ENCODE peak calls at places on chromosomes 5 and 9, in seven cellular contexts. L, W, O, K, J, B and E are unnamed samples.

GRCh38 chr5:150734579-150735384 is 24.0 kb downstream of the DCTN4 start:
- DNase-seq in O (no peak), K (no peak), W (no peak), J (no peak), B (no peak), L (no peak), E (no peak)

GRCh38 chr9:764105-764524 is 77.4 kb upstream of the DMRT1 start:
- DNase-seq in W (peak; percentile 90), J (peak; percentile 81), L (no peak), O (peak; percentile 44), B (peak; percentile 61), K (peak; percentile 90), E (no peak)

GRCh38 chr5:43203373-43203772 is 11.3 kb downstream of the NIM1K start:
- DNase-seq in O (no peak), J (no peak), L (no peak), B (no peak), W (no peak), K (no peak), E (no peak)

GRCh38 chr5:55226027-55226933 is 835 bp downstream of the MCIDAS start:
- DNase-seq in K (peak; percentile 83), W (peak; percentile 87), L (peak; percentile 75), J (no peak), B (peak; percentile 57), O (peak; percentile 82), E (peak; percentile 65)

GRCh38 chr9:76665458-76665857 is 98.8 kb upstream of the PCA3 start:
- DNase-seq in J (no peak), L (no peak), B (no peak), W (no peak), O (no peak), K (no peak), E (no peak)

GRCh38 chr5:180839935-180840334 is 21.1 kb downstream of the ZFP62 start:
- DNase-seq in L (no peak), J (no peak), K (no peak), O (no peak), B (no peak), W (no peak), E (no peak)

GRCh38 chr5:155069961-155070360 is 56.4 kb downstream of the KIF4B start:
- DNase-seq in L (no peak), W (no peak), O (no peak), B (no peak), K (no peak), J (no peak), E (no peak)

GRCh38 chr9:97475079-97475478 is 26.4 kb upstream of the TMOD1 start:
- DNase-seq in O (no peak), J (peak; percentile 14), K (no peak), B (no peak), W (no peak), L (no peak), E (no peak)

GRCh38 chr5:125049721-125050357 is 303.4 kb upstream of the ZNF608 start:
- DNase-seq in J (no peak), B (no peak), O (no peak), L (no peak), K (no peak), W (no peak), E (peak; percentile 55)

GRCh38 chr9:135547756-135548736 is 2.1 kb downstream of the OBP2A start:
- DNase-seq in L (no peak), K (no peak), W (no peak), B (no peak), O (no peak), J (no peak), E (no peak)

GRCh38 chr5:23631283-23632045 is 124.1 kb downstream of the PRDM9 start:
- DNase-seq in O (no peak), J (no peak), B (no peak), L (no peak), W (no peak), K (no peak), E (peak; percentile 64)

GRCh38 chr5:112967520-112968083 is 9.0 kb upstream of the DCP2 start:
- DNase-seq in B (no peak), W (no peak), K (no peak), O (no peak), J (no peak), L (no peak), E (no peak)